ENCODE peak calls at places on chromosomes 3 and 15, in eight cellular contexts. R, C, S, Z, W, M, Y and D are unnamed samples. For H3K4me1 and H3K36me3, the result is how much of the 10 kb centered on the place peaks cover.

GRCh38 chr3:165404357-165405042 is 208.3 kb upstream of the SLITRK3 start:
- DNase-seq in R (no peak), C (no peak), S (peak), Z (no peak), W (no peak), M (no peak), Y (no peak), D (no peak)

GRCh38 chr15:31839388-31839787 is 190.9 kb upstream of the CHRNA7 start:
- DNase-seq in R (no peak), C (no peak), S (no peak), Z (no peak), W (no peak), M (no peak), Y (no peak), D (no peak)

GRCh38 chr15:62277816-62278394 is 112.8 kb upstream of the C2CD4B start:
- DNase-seq in R (no peak), C (no peak), S (no peak), Z (no peak), W (no peak), M (no peak), Y (no peak), D (no peak)

GRCh38 chr3:190863119-190863465 is 598 bp upstream of the GMNC start:
- DNase-seq in R (no peak), C (no peak), S (peak), Z (peak), W (no peak), M (no peak), Y (no peak), D (no peak)

GRCh38 chr3:150454622-150455021 is 46.5 kb downstream of the TSC22D2 start:
- DNase-seq in R (no peak), C (no peak), S (no peak), Z (no peak), W (no peak), M (no peak), Y (no peak), D (no peak)

GRCh38 chr15:76986743-76987142 is 8.2 kb upstream of the PSTPIP1 start:
- DNase-seq in R (no peak), C (no peak), S (no peak), Z (no peak), W (no peak), M (no peak), Y (no peak), D (no peak)

GRCh38 chr3:113312416-113312815 is 101.1 kb downstream of the BOC start:
- DNase-seq in R (no peak), C (no peak), S (no peak), Z (no peak), W (no peak), M (no peak), Y (no peak), D (no peak)

GRCh38 chr3:134753999-134754742 is 40.9 kb upstream of the EPHB1 start:
- DNase-seq in R (no peak), C (no peak), S (no peak), Z (no peak), W (no peak), M (no peak), Y (no peak), D (no peak)

GRCh38 chr3:128353361-128353965 is 113.2 kb downstream of the DNAJB8 start:
- DNase-seq in R (no peak), C (peak), S (no peak), Z (no peak), W (no peak), M (no peak), Y (no peak), D (no peak)

GRCh38 chr3:170623524-170623923 is 37.6 kb upstream of the SLC7A14 start:
- DNase-seq in R (no peak), C (no peak), S (no peak), Z (no peak), W (no peak), M (no peak), Y (no peak), D (no peak)

GRCh38 chr15:70569718-70570231 is 193.6 kb downstream of the UACA start:
- DNase-seq in R (no peak), C (no peak), S (peak), Z (no peak), W (no peak), M (no peak), Y (no peak), D (no peak)

GRCh38 chr3:174408310-174408709 is 450.8 kb upstream of the NAALADL2 start:
- DNase-seq in R (no peak), C (no peak), S (no peak), Z (no peak), W (no peak), M (no peak), Y (no peak), D (no peak)

GRCh38 chr15:69805248-69805953 is 292.3 kb downstream of the TLE3 start:
- DNase-seq in R (peak), C (no peak), S (no peak), Z (no peak), W (no peak), M (no peak), Y (no peak), D (no peak)

GRCh38 chr15:74988007-74988800 is 7.2 kb upstream of the SCAMP5 start:
- DNase-seq in R (no peak), C (peak), S (peak), Z (peak), W (no peak), M (no peak), Y (no peak), D (peak)

GRCh38 chr15:73679964-73680363 is 4.2 kb upstream of the CD276 start:
- DNase-seq in R (no peak), C (no peak), S (no peak), Z (no peak), W (no peak), M (no peak), Y (no peak), D (no peak)

GRCh38 chr3:52444860-52445793 is at the start of gene SEMA3G:
- DNase-seq in R (no peak), C (peak), S (peak), Z (peak), W (no peak), M (peak), Y (no peak), D (peak)

GRCh38 chr3:129564981-129565644 is 22.1 kb downstream of the H1-8 start:
- DNase-seq in R (no peak), C (no peak), S (no peak), Z (no peak), W (no peak), M (no peak), Y (no peak), D (no peak)
- H3K4me1 ChIP-seq in R (under half), C (under half), S (under half), Z (under half), W (under half), M (under half), Y (under half), D (under half)

DNA sequence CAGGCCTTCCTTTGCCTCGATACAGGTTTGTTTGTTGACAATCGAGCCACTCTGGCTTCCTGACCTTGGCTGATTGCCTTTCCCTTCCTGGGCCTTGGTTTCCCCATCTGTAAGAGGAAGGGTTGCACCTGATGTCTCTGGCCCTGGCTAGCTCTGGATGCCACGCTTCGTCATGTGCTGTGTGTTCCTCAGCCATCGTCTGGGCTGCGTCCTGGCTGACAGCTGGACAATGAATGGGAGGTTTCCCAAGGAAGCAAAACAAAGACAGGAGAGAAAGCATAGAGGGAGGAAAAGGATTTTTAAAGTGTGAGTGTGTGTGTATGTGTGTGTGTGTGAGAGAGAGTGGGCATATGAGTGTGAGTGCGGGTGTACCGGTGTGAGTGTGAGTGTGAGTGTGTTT is 65.2 kb upstream of the HACD2 start:
- DNase-seq in R (no peak), C (no peak), S (no peak), Z (no peak), W (no peak), M (no peak), Y (no peak), D (no peak)
- H3K36me3 ChIP-seq in R (under half), C (under half), S (under half), Z (under half), W (under half), M (half or more), Y (under half), D (under half)

GRCh38 chr3:44942202-44942921 is 33.6 kb downstream of the ZDHHC3 start:
- DNase-seq in R (no peak), C (no peak), S (no peak), Z (peak), W (peak), M (no peak), Y (no peak), D (no peak)
- H3K27ac ChIP-seq in R (peak), C (no peak), S (no peak), Z (no peak), W (no peak), M (no peak), Y (no peak), D (no peak)

DNA sequence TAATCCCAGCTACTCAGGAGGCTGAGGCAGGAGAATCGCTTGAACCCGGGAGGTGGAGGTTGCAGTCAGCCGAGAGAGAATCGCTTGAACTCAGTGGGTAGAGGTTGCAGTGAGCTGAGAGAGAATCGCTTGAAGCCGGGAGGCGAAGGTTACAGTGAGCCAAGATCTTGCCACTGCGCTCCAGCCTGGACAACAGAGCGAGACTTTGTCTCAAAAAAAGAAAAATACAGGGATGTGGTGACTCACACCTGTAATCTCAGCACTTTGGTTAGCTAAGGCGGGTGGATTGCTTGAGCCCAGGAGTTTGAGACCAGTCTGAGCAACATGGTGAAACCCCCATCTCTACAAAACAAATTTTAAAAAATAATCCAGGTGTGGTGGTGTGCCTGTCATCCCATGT is 26.8 kb downstream of the UBE2E1 start:
- DNase-seq in R (no peak), C (no peak), S (no peak), Z (no peak), W (no peak), M (no peak), Y (no peak), D (no peak)
- H3K4me1 ChIP-seq in R (under half), C (under half), S (under half), Z (under half), W (under half), M (under half), Y (under half), D (under half)

GRCh38 chr15:52368402-52368801 is 72.8 kb upstream of the MYO5C start:
- DNase-seq in R (no peak), C (no peak), S (no peak), Z (no peak), W (no peak), M (no peak), Y (no peak), D (no peak)
- H3K36me3 ChIP-seq in R (under half), C (under half), S (under half), Z (under half), W (under half), M (under half), Y (under half), D (under half)

DNA sequence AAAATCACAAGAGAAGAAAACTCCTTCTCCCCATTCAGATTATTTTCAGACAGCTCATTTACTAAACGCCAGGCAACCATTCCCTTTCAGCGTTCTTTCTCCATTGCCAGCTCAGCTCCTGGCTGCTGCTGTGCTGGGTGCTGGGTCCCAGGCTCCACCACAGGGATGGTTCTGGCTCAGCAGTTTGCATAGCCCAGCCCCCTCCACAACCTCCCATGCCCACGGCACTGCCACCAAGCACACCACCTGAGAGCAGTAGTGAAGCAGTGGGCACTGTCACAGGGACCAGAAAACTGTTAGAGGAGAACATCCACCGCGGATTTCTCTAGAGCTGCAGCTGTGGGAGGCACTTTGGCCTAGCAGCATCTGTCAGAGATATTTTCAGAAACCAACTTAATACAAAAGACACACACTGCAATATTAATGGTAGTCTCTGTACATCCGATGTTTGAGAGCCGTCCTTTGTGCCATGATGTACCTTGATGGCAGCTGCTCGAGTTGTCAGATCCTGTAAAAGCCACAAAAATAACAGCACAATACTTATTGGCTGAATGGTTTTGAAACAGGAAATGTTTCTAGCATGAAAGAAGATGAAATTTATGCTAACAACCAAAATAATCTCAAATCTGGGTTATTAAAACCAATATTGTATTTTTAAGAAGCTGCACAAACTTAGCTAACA is 445.3 kb upstream of the TBL1XR1 start:
- DNase-seq in R (no peak), C (no peak), S (peak), Z (no peak), W (no peak), M (no peak), Y (no peak), D (no peak)
- H3K27ac ChIP-seq in R (no peak), C (no peak), S (no peak), Z (no peak), W (peak), M (peak), Y (no peak), D (no peak)

DNA sequence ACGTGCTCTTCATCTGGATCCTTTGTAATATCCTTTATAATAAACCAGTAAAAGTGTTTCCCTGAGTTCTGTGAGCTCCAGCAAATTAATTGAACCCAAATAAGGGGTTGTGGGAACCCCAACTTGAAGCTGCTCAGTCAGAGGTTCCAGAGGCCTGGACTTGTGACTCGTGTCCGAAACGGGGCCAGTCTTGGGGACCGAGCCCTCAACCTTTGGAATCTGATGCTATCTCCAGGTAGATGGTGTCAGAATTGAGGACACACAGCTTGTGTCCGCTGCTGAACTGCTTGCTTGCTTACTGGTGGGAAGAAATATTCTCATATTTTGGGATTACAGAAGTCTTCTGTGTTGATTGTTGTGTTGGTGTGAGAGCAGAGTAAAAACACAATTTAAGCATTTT is 39.7 kb upstream of the FLNB start:
- DNase-seq in R (no peak), C (no peak), S (peak), Z (no peak), W (no peak), M (no peak), Y (no peak), D (no peak)
- H3K4me1 ChIP-seq in R (half or more), C (under half), S (under half), Z (under half), W (under half), M (under half), Y (under half), D (under half)

DNA sequence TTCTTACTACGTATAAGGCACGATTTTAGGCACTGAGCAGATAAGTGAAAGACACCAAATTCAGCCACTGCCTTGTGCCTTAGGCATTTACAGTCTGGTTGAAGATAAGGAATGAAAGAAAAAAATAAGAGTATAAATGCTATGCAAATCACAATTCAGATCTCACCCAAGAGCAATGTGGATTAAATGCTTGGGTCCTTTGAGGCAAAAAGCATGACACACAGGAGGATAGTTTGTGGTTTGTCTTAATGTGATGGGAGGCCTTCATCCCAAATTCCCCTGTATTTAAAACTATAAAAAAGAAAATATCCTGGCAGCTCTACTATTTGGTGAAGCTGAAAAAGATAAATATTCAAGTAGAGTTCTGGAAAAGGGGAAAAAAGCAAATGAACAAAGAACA is 79.8 kb downstream of the TGFBR2 start:
- DNase-seq in R (no peak), C (no peak), S (no peak), Z (no peak), W (no peak), M (no peak), Y (no peak), D (no peak)
- H3K36me3 ChIP-seq in R (half or more), C (half or more), S (under half), Z (half or more), W (under half), M (under half), Y (under half), D (under half)

GRCh38 chr3:72538070-72538745 is 310.0 kb downstream of the SHQ1 start:
- DNase-seq in R (no peak), C (no peak), S (no peak), Z (no peak), W (no peak), M (no peak), Y (no peak), D (no peak)

GRCh38 chr3:72536206-72536887 is 311.9 kb downstream of the SHQ1 start:
- DNase-seq in R (no peak), C (no peak), S (no peak), Z (no peak), W (no peak), M (no peak), Y (no peak), D (no peak)

GRCh38 chr3:72533584-72534473 is 314.4 kb downstream of the SHQ1 start:
- DNase-seq in R (no peak), C (no peak), S (no peak), Z (no peak), W (no peak), M (no peak), Y (no peak), D (no peak)

GRCh38 chr3:72537448-72537847 is 310.8 kb downstream of the SHQ1 start:
- DNase-seq in R (no peak), C (no peak), S (no peak), Z (no peak), W (no peak), M (no peak), Y (no peak), D (no peak)

DNA sequence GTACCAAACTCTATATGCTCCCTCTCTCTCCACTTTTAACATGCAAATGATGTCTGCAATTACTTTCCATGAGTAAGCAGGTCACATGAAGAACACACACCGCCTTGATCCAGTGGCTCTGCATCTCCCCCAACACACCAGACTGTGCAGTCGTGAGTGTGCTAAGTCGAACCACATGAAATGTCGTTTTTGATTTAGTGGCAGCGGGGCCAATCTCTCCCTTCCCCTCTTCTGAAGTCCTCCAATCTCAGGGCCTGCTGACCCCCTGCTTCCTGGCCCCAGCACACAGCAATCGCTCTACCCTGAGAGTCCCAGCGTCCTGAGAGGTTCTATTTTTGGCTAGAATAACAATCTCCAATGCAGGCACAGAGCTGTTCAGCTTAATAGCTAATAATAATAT is 312.5 kb downstream of the SHQ1 start:
- DNase-seq in R (no peak), C (no peak), S (no peak), Z (no peak), W (no peak), M (no peak), Y (no peak), D (no peak)
- H3K27ac ChIP-seq in R (no peak), C (no peak), S (no peak), Z (no peak), W (no peak), M (no peak), Y (no peak), D (no peak)